ENCODE peak calls at places on chromosomes 6 and 20, in six cellular contexts. O, R, L, M, S and I are unnamed samples.

GRCh38 chr6:53986165-53986720 is 125.0 kb upstream of the MLIP start:
- DNase-seq in O (peak), R (no peak), L (no peak), M (no peak), S (no peak), I (peak)

GRCh38 chr20:17875981-17876385 is 92.6 kb downstream of the SNX5 start:
- DNase-seq in O (no peak), R (peak), L (no peak), M (no peak), S (no peak), I (peak)

GRCh38 chr6:14816106-14816864 is 429.6 kb upstream of the JARID2 start:
- DNase-seq in O (no peak), R (no peak), L (no peak), M (no peak), S (no peak), I (no peak)

GRCh38 chr6:170091639-170092579 is 199.0 kb downstream of the DLL1 start:
- DNase-seq in O (no peak), R (peak), L (no peak), M (no peak), S (no peak), I (no peak)

GRCh38 chr20:9070304-9070703 is 1.4 kb downstream of the PLCB4 start:
- DNase-seq in O (no peak), R (no peak), L (no peak), M (no peak), S (no peak), I (no peak)

GRCh38 chr20:3041818-3042504 is 1.5 kb upstream of the GNRH2 start:
- DNase-seq in O (no peak), R (peak), L (no peak), M (no peak), S (no peak), I (no peak)

GRCh38 chr6:4180653-4181255 is 45.4 kb upstream of the ECI2 start:
- DNase-seq in O (no peak), R (no peak), L (no peak), M (peak), S (no peak), I (peak)

GRCh38 chr6:110547266-110547964 is 71.0 kb upstream of the SLC22A16 start:
- DNase-seq in O (no peak), R (no peak), L (peak), M (no peak), S (no peak), I (no peak)

GRCh38 chr20:57013741-57014140 is 252.7 kb downstream of the BMP7 start:
- DNase-seq in O (no peak), R (no peak), L (no peak), M (no peak), S (no peak), I (no peak)

GRCh38 chr6:73746776-73747175 is 50.8 kb downstream of the CD109 start:
- DNase-seq in O (no peak), R (no peak), L (no peak), M (no peak), S (no peak), I (no peak)